ENCODE peak calls at places on chromosomes 5 and 9, in nine cellular contexts. Z is tibial nerve, L is heart left ventricle, T is brain microvascular endothelial cell, Y is IMR-90, B is DND-41, K is astrocyte of the spinal cord, F is coronary artery, N is stomach. U is an unnamed sample.

GRCh38 chr9:35526087-35526801 is 36.3 kb downstream of the RUSC2 start:
- DNase-seq in Z (no peak), L (no peak), T (peak; percentile 38), Y (peak; percentile 64), B (no peak), K (peak; percentile 25), F (no peak), N (no peak), U (no peak)

GRCh38 chr5:158858011-158858410 is 241.7 kb downstream of the EBF1 start:
- DNase-seq in Z (no peak), L (no peak), T (no peak), Y (no peak), B (no peak), K (no peak), F (no peak), N (no peak), U (no peak)

GRCh38 chr9:92603100-92603499 is 66.8 kb downstream of the IPPK start:
- DNase-seq in Z (no peak), L (no peak), T (no peak), Y (no peak), B (no peak), K (no peak), F (no peak), N (no peak), U (no peak)

GRCh38 chr9:36934478-36935065 is 99.5 kb downstream of the PAX5 start:
- DNase-seq in Z (no peak), L (no peak), T (no peak), Y (no peak), B (no peak), K (no peak), F (peak; percentile 16), N (peak; percentile 24), U (no peak)

GRCh38 chr5:154189256-154189818 is 1.2 kb upstream of the GALNT10 start:
- DNase-seq in Z (no peak), L (peak; percentile 29), T (no peak), Y (no peak), B (no peak), K (peak; percentile 24), F (no peak), N (no peak), U (no peak)

GRCh38 chr5:158026248-158027031 is 167.5 kb upstream of the CLINT1 start:
- DNase-seq in Z (no peak), L (no peak), T (no peak), Y (no peak), B (no peak), K (no peak), F (no peak), N (no peak), U (no peak)

GRCh38 chr9:128428644-128429504 is 8.2 kb downstream of the CERCAM start:
- DNase-seq in Z (no peak), L (no peak), T (peak; percentile 65), Y (no peak), B (no peak), K (peak; percentile 65), F (no peak), N (no peak), U (no peak)

GRCh38 chr5:125349432-125349831 is 603.0 kb upstream of the ZNF608 start:
- DNase-seq in Z (no peak), L (no peak), T (peak; percentile 24), Y (peak; percentile 16), B (no peak), K (peak; percentile 41), F (no peak), N (no peak), U (no peak)

GRCh38 chr5:9233712-9234111 is 312.2 kb downstream of the SEMA5A start:
- DNase-seq in Z (no peak), L (no peak), T (peak; percentile 32), Y (peak; percentile 51), B (no peak), K (peak; percentile 30), F (no peak), N (no peak), U (no peak)

GRCh38 chr5:95664204-95664786 is 17.7 kb downstream of the RFESD start:
- DNase-seq in Z (no peak), L (no peak), T (no peak), Y (peak; percentile 49), B (peak; percentile 38), K (peak; percentile 69), F (no peak), N (no peak), U (no peak)
- H3K4me3 ChIP-seq in Z (no peak overlapping the region), L (no peak overlapping the region), T (no peak overlapping the region), Y (no peak overlapping the region), B (no peak overlapping the region), K (no peak overlapping the region), F (no peak overlapping the region), N (no peak overlapping the region), U (no peak overlapping the region)

GRCh38 chr5:168661593-168662485 is 82.7 kb upstream of the PANK3 start:
- DNase-seq in Z (no peak), L (no peak), T (no peak), Y (no peak), B (no peak), K (no peak), F (no peak), N (no peak), U (no peak)

GRCh38 chr5:168666356-168666755 is 87.2 kb upstream of the PANK3 start:
- DNase-seq in Z (no peak), L (no peak), T (no peak), Y (no peak), B (no peak), K (no peak), F (no peak), N (no peak), U (no peak)

GRCh38 chr5:168667301-168667859 is 88.2 kb upstream of the PANK3 start:
- DNase-seq in Z (no peak), L (no peak), T (no peak), Y (no peak), B (no peak), K (no peak), F (no peak), N (no peak), U (no peak)

GRCh38 chr5:168660691-168661090 is 81.5 kb upstream of the PANK3 start:
- DNase-seq in Z (no peak), L (no peak), T (no peak), Y (no peak), B (no peak), K (no peak), F (no peak), N (no peak), U (no peak)

DNA sequence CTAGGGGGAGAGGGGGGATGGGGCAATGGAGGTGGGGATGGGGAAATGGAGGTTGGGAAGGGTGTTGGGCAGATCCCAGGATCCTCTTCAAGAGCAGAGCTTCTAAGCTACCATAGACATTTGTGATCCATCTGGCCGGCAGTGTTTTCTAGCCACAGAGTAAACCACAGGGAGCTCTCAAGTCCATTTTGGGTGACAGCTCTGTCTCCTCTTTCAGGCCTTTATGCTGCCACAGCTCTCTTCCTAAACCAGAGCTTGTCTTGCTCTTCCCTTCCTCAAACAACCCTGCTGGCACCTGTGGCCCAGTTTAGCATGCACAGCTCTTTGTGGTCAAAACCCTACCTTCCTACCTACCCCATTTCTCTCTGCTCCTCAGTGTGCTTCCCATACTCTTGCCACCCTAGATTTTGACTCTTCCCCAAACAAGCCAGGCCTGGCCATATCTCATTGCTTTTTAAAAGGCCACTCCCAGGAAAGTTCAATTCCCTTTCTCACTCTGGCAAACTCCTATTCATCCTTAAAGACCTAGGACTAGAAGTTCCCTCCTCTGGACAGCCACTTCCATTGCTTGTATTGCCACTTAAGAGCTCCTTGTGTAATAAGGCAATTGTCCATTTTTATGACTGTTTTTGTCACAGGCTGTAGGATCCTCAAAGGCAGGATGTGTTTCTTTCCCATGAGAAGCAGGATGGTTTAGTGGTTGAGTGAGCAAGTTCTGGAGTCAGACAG is 84.3 kb upstream of the PANK3 start:
- DNase-seq in Z (no peak), L (no peak), T (no peak), Y (no peak), B (no peak), K (no peak), F (no peak), N (no peak), U (no peak)
- TF ChIP-seq CTCF in Z (no peak), L (no peak), T (no peak), Y (no peak), B (no peak), K (no peak), F (no peak), N (no peak), U (no peak)

DNA sequence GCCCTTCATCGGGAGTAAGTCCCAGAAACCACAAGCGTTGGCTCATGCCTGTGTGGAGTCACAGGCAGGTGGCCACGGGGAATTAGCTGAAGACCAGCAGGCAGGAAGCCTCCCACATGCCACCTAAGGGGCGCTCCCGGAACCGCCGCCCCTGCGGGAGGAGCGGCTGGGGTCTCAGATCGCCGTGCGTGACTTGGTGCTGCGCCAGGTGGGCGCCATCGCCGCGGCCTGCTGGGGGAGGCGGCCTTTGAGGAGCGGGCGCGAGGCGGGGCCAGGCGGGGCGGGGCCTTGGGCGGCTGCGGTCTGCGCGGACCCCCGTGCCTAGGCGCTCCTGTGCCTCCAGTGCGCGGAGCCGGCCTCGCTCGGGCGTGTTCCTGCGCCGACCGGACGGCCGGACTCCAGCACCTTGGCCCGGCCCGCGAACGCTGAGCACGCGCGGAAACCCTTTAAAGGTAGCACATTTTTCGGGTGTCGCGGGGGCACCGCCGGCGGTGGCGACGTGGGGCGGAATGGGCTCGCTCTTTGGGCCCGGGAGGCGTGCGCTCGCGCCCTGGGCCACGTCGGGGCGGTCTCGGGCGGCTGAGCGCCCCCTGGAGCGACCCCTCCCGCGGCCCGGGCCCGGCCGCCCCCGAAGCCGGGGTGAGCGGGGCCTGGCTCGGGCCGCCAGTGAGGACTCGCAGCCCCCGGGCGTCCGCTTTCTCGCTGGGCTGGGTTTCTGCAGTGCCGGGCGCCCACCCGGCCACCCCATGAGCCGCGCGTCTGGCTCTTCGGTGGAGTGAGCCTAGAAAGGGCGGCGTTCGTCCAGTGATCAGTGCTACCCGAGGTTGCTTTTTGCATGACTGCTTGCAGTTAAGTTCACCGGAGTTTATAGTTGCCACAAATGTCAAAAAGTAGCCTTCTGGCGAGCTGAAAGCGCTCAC is 24.5 kb downstream of the LECT2 start:
- DNase-seq in Z (no peak), L (no peak), T (no peak), Y (no peak), B (no peak), K (no peak), F (no peak), N (no peak), U (no peak)
- H3K4me3 ChIP-seq in Z (no peak overlapping the region), L (peak overlapping the region; percentile 40), T (peak overlapping the region; percentile 35), Y (peak overlapping the region; percentile 20), B (no peak overlapping the region), K (peak overlapping the region; percentile 15), F (peak overlapping the region; percentile 65), N (peak overlapping the region; percentile 38), U (no peak overlapping the region)

GRCh38 chr9:32550609-32551490 is 1.3 kb upstream of the SMIM27 start:
- DNase-seq in Z (peak; percentile 83), L (peak; percentile 95), T (peak; percentile 91), Y (peak; percentile 91), B (peak; percentile 98), K (peak; percentile 93), F (peak; percentile 96), N (peak; percentile 90), U (peak; percentile 69)

GRCh38 chr9:32551491-32552049 is 557 bp upstream of the SMIM27 start:
- DNase-seq in Z (no peak), L (peak; percentile 31), T (peak; percentile 20), Y (peak; percentile 36), B (peak; percentile 53), K (no peak), F (no peak), N (no peak), U (no peak)

GRCh38 chr9:32552172-32552872 is at the start of the genes SMIM27 and TOPORS:
- DNase-seq in Z (peak; percentile 83), L (peak; percentile 92), T (peak; percentile 82), Y (peak; percentile 88), B (peak; percentile 89), K (peak; percentile 94), F (peak; percentile 94), N (peak; percentile 92), U (peak; percentile 69)

GRCh38 chr9:32554107-32554506 is 1.7 kb upstream of the TOPORS start:
- DNase-seq in Z (no peak), L (no peak), T (no peak), Y (peak; percentile 29), B (no peak), K (no peak), F (no peak), N (no peak), U (no peak)

GRCh38 chr9:32550046-32550608 is 2.0 kb upstream of the SMIM27 start:
- DNase-seq in Z (no peak), L (no peak), T (peak; percentile 32), Y (peak; percentile 53), B (no peak), K (peak; percentile 45), F (no peak), N (no peak), U (no peak)
- TF ChIP-seq CTCF in Z (no peak), L (no peak), T (peak; percentile 47), Y (peak; percentile 17), B (no peak), K (peak; percentile 22), F (no peak), N (no peak), U (no peak)

U was measured in GM12864.